ENCODE peak calls at places on chromosomes 7 and 10, in nine cellular contexts. V, E, T, C, H, F, M, J and D are unnamed samples.

GRCh38 chr10:59724098-59724938 is 14.7 kb upstream of the SLC16A9 start:
- DNase-seq in J (no peak), C (no peak), M (no peak), H (no peak), E (no peak), F (no peak), T (no peak), V (no peak), D (no peak)

GRCh38 chr7:73526892-73527821 is 5.1 kb upstream of the BAZ1B start:
- DNase-seq in J (no peak), E (no peak), T (no peak), M (no peak), V (peak; percentile 10), F (no peak), H (no peak), C (peak; percentile 88), D (no peak)

GRCh38 chr10:30028006-30028441 is 31.4 kb downstream of the JCAD start:
- DNase-seq in F (no peak), T (no peak), E (no peak), V (no peak), J (no peak), H (no peak), M (no peak), C (no peak), D (no peak)

GRCh38 chr10:12605580-12606405 is 256.4 kb downstream of the CAMK1D start:
- DNase-seq in J (peak; percentile 60), F (peak; percentile 90), M (peak; percentile 85), H (peak; percentile 79), T (no peak), V (no peak), E (peak; percentile 31), C (peak; percentile 84), D (no peak)

GRCh38 chr10:43899224-43899959 is 250.7 kb upstream of the ZNF32 start:
- DNase-seq in T (no peak), J (no peak), C (no peak), F (no peak), H (no peak), V (no peak), E (no peak), M (no peak), D (no peak)

GRCh38 chr7:100897111-100897608 is 1.5 kb upstream of the ACHE start:
- DNase-seq in E (peak; percentile 73), C (peak; percentile 27), T (peak; percentile 79), V (no peak), M (no peak), J (no peak), F (peak; percentile 87), H (no peak), D (peak; percentile 65)

GRCh38 chr10:102776779-102777417 is 33.1 kb downstream of the WBP1L start:
- DNase-seq in J (peak; percentile 98), C (no peak), H (peak; percentile 29), F (peak; percentile 87), E (peak; percentile 80), T (peak; percentile 57), M (peak; percentile 92), V (no peak), D (peak; percentile 61)

GRCh38 chr10:101744267-101744666 is 31.6 kb downstream of the FGF8 start:
- DNase-seq in V (no peak), C (no peak), J (no peak), T (no peak), H (no peak), F (no peak), E (no peak), M (no peak), D (no peak)

GRCh38 chr10:120825878-120826383 is 25.2 kb upstream of the WDR11 start:
- DNase-seq in T (no peak), J (no peak), V (no peak), F (no peak), E (no peak), C (no peak), M (no peak), H (no peak), D (no peak)

GRCh38 chr7:153457796-153458195 is 594.4 kb upstream of the DPP6 start:
- DNase-seq in F (no peak), E (no peak), J (no peak), C (no peak), T (no peak), H (no peak), V (no peak), M (no peak), D (no peak)

GRCh38 chr10:89147256-89147655 is 59.9 kb downstream of the CH25H start:
- DNase-seq in H (no peak), V (no peak), F (no peak), J (peak; percentile 91), E (no peak), M (no peak), T (no peak), C (no peak), D (no peak)

GRCh38 chr7:518630-519428 is 817 bp downstream of the PDGFA start:
- DNase-seq in C (no peak), T (peak; percentile 83), F (peak; percentile 95), E (peak; percentile 77), M (no peak), V (no peak), J (peak; percentile 71), H (peak; percentile 87), D (peak; percentile 46)

GRCh38 chr7:3294432-3295100 is 6.5 kb upstream of the SDK1 start:
- DNase-seq in M (no peak), J (no peak), V (no peak), H (no peak), E (no peak), C (no peak), F (no peak), T (no peak), D (no peak)

GRCh38 chr7:110541962-110542361 is 549.0 kb upstream of the LRRN3 start:
- DNase-seq in V (no peak), F (no peak), C (no peak), M (no peak), E (no peak), J (peak; percentile 67), H (no peak), T (no peak), D (no peak)

GRCh38 chr7:100893318-100893895 is 2.3 kb downstream of the ACHE start:
- DNase-seq in J (no peak), V (peak; percentile 93), F (no peak), H (no peak), C (no peak), T (no peak), E (no peak), M (no peak), D (no peak)

GRCh38 chr7:115356139-115356746 is 434.3 kb downstream of the MDFIC start:
- DNase-seq in M (no peak), T (no peak), C (peak; percentile 6), J (peak; percentile 44), H (peak; percentile 27), V (no peak), E (no peak), F (no peak), D (no peak)

GRCh38 chr7:65453631-65454030 is 80.0 kb downstream of the ZNF92 start:
- DNase-seq in M (no peak), T (no peak), F (no peak), E (no peak), C (no peak), V (no peak), H (no peak), J (no peak), D (no peak)

GRCh38 chr7:67137464-67137863 is 140.8 kb downstream of the TYW1 start:
- DNase-seq in H (no peak), E (no peak), J (peak; percentile 17), V (no peak), C (no peak), M (no peak), F (no peak), T (no peak), D (no peak)

GRCh38 chr7:35968140-35968940 is 167.5 kb downstream of the SEPTIN7 start:
- DNase-seq in M (no peak), V (no peak), J (no peak), C (no peak), H (no peak), T (no peak), F (peak; percentile 69), E (no peak), D (no peak)

GRCh38 chr7:35970458-35970857 is 169.6 kb downstream of the SEPTIN7 start:
- DNase-seq in H (no peak), M (no peak), T (no peak), J (no peak), C (no peak), V (no peak), E (no peak), F (no peak), D (no peak)

GRCh38 chr7:35967366-35968139 is 166.7 kb downstream of the SEPTIN7 start:
- DNase-seq in T (no peak), E (no peak), J (no peak), C (no peak), H (no peak), M (no peak), V (peak; percentile 89), F (peak; percentile 61), D (no peak)

GRCh38 chr7:35969055-35969454 is 168.2 kb downstream of the SEPTIN7 start:
- DNase-seq in F (no peak), H (no peak), M (no peak), J (no peak), T (no peak), E (no peak), C (no peak), V (no peak), D (no peak)

GRCh38 chr7:35971133-35971995 is 170.5 kb downstream of the SEPTIN7 start:
- DNase-seq in J (no peak), F (no peak), M (no peak), T (no peak), V (no peak), C (no peak), H (peak; percentile 19), E (no peak), D (no peak)
- TF ChIP-seq CTCF in J (no peak), F (no peak), M (no peak), T (no peak), V (no peak), C (no peak), H (peak; percentile 50), E (no peak), D (no peak)

GRCh38 chr10:5242585-5242984 is 45.9 kb downstream of the AKR1C4 start:
- DNase-seq in E (no peak), V (no peak), H (no peak), M (no peak), C (no peak), F (no peak), J (no peak), T (no peak), D (no peak)

GRCh38 chr10:5243521-5243987 is 46.9 kb downstream of the AKR1C4 start:
- DNase-seq in C (no peak), E (no peak), H (no peak), V (no peak), M (no peak), T (no peak), J (no peak), F (no peak), D (no peak)
- TF ChIP-seq CTCF in C (no peak), E (no peak), H (no peak), V (no peak), M (no peak), T (no peak), J (no peak), F (no peak), D (no peak)

GRCh38 chr10:73398024-73398423 is 15.8 kb downstream of the ANXA7 start:
- DNase-seq in E (no peak), V (no peak), T (no peak), F (no peak), H (peak; percentile 29), C (no peak), M (no peak), J (no peak), D (no peak)
- TF ChIP-seq CTCF in E (no peak), V (peak; percentile 45), T (no peak), F (no peak), H (peak; percentile 35), C (peak; percentile 48), M (peak; percentile 16), J (peak; percentile 12), D (peak; percentile 28)

GRCh38 chr7:139702313-139702731 is 75.5 kb downstream of the HIPK2 start:
- DNase-seq in V (no peak), H (no peak), M (no peak), T (no peak), F (no peak), E (no peak), J (no peak), C (no peak), D (no peak)
- TF ChIP-seq CTCF in V (no peak), H (no peak), M (no peak), T (no peak), F (no peak), E (no peak), J (no peak), C (no peak), D (no peak)